ENCODE peak calls at places on chromosomes 4 and X, in seven cellular contexts. D is Right ventricle myocardium inferior, C is GDM1, X is mucosa of descending colon, P is G401, U is A549, R is sciatic nerve. G is an unnamed sample.

GRCh38 chr4:169899295-169899694 is 126.9 kb downstream of the MFAP3L start:
- DNase-seq in R (no peak), D (no peak), U (no peak), P (no peak), C (no peak), X (no peak), G (no peak)

GRCh38 chr4:38782452-38783108 is at the start of gene TLR10:
- DNase-seq in R (no peak), X (no peak), P (peak), C (peak), D (no peak), U (peak), G (no peak)

GRCh38 chr4:91116861-91117260 is 989.7 kb downstream of the CCSER1 start:
- DNase-seq in C (no peak), X (no peak), R (no peak), P (no peak), D (no peak), U (no peak), G (no peak)

GRCh38 chr4:170047774-170048354 is 21.7 kb upstream of the MFAP3L start:
- DNase-seq in P (peak), D (no peak), R (peak), C (peak), X (no peak), U (peak), G (peak)

GRCh38 chr4:110959041-110959643 is 336.3 kb upstream of the PITX2 start:
- DNase-seq in D (no peak), P (no peak), X (no peak), U (no peak), C (no peak), R (no peak), G (no peak)

GRCh38 chrX:115948018-115948923 is 222.3 kb upstream of the AGTR2 start:
- DNase-seq in D (no peak), U (no peak), P (peak), X (no peak), C (no peak), R (no peak), G (no peak)

GRCh38 chrX:84469226-84469625 is 33.0 kb downstream of the HDX start:
- DNase-seq in C (no peak), R (no peak), D (no peak), U (no peak), P (peak), X (no peak), G (no peak)

GRCh38 chr4:16626945-16627344 is 271.5 kb downstream of the LDB2 start:
- DNase-seq in X (no peak), U (no peak), C (no peak), R (no peak), P (no peak), D (no peak), G (no peak)

GRCh38 chr4:3043272-3044020 is 30.9 kb downstream of the HTT-AS start:
- DNase-seq in C (no peak), R (peak), P (no peak), U (no peak), X (no peak), D (no peak), G (no peak)

GRCh38 chr4:15339732-15340131 is 88.1 kb upstream of the C1QTNF7 start:
- DNase-seq in R (no peak), D (no peak), U (no peak), X (no peak), C (no peak), P (no peak), G (no peak)

GRCh38 chr4:113540859-113541258 is 220.7 kb downstream of the CAMK2D start:
- DNase-seq in D (no peak), U (no peak), R (no peak), X (no peak), P (peak), C (no peak), G (no peak)

GRCh38 chrX:154372612-154373022 is 1.8 kb downstream of the FLNA start:
- DNase-seq in U (peak), P (peak), C (no peak), R (no peak), X (no peak), D (no peak), G (no peak)

GRCh38 chr4:72295966-72296557 is 264.3 kb downstream of the NPFFR2 start:
- DNase-seq in X (no peak), R (no peak), D (no peak), C (no peak), P (peak), U (peak), G (no peak)

GRCh38 chrX:107119281-107119680 is 659 bp upstream of the RBM41 start:
- DNase-seq in D (no peak), C (no peak), X (no peak), P (no peak), U (no peak), R (no peak), G (no peak)

GRCh38 chr4:53592686-53593641 is 1.7 kb upstream of the LNX1 start:
- DNase-seq in P (no peak), D (no peak), R (no peak), U (peak), C (no peak), X (peak), G (peak)

GRCh38 chr4:101140228-101140627 is 207.1 kb downstream of the PPP3CA start:
- DNase-seq in R (no peak), U (no peak), D (no peak), C (no peak), X (no peak), P (no peak), G (no peak)

GRCh38 chr4:122783301-122784215 is 43.1 kb upstream of the FGF2 start:
- DNase-seq in D (peak), R (no peak), U (peak), X (no peak), C (no peak), P (peak), G (peak)

GRCh38 chrX:150155396-150156048 is 207.6 kb upstream of the MAMLD1 start:
- DNase-seq in X (peak), D (no peak), C (no peak), U (peak), R (no peak), P (no peak), G (peak)

GRCh38 chr4:145536044-145536443 is 54.4 kb downstream of the SMAD1 start:
- DNase-seq in R (no peak), D (no peak), P (peak), U (no peak), X (no peak), C (no peak), G (no peak)

GRCh38 chr4:173556398-173557131 is 26.5 kb upstream of the HAND2 start:
- DNase-seq in X (no peak), P (no peak), D (no peak), R (no peak), C (no peak), U (no peak), G (no peak)

GRCh38 chrX:20265221-20265725 is 1.4 kb downstream of the RPS6KA3 start:
- DNase-seq in D (peak), R (peak), U (peak), C (peak), X (peak), P (peak), G (peak)